ENCODE peak calls at places on chromosomes 2 and 18, in four cellular contexts. G is GM12878, K is K562, N is HL-60. H is an unnamed sample.

GRCh38 chr18:68662779-68663178 is 52.1 kb downstream of the TMX3 start:
- DNase-seq in K (no peak), G (no peak), N (no peak), H (no peak)

GRCh38 chr2:62197017-62197586 is 1.2 kb downstream of the B3GNT2 start:
- DNase-seq in N (peak), G (no peak), K (peak), H (no peak)

GRCh38 chr2:38528008-38528442 is 74.7 kb downstream of the HNRNPLL start:
- DNase-seq in G (no peak), N (peak), K (peak), H (no peak)

GRCh38 chr2:107001964-107002696 is 116.2 kb upstream of the ST6GAL2 start:
- DNase-seq in K (no peak), G (no peak), N (no peak), H (no peak)

GRCh38 chr2:217932661-217933325 is 70.0 kb downstream of the TNS1 start:
- DNase-seq in K (no peak), G (no peak), N (no peak), H (no peak)

GRCh38 chr18:26941608-26942007 is 76.1 kb upstream of the AQP4 start:
- DNase-seq in N (no peak), K (no peak), G (no peak), H (no peak)

GRCh38 chr2:222330910-222331309 is 32.1 kb upstream of the PAX3 start:
- DNase-seq in N (no peak), G (no peak), K (no peak), H (no peak)

GRCh38 chr2:215484570-215484969 is 48.7 kb upstream of the FN1 start:
- DNase-seq in G (no peak), K (no peak), N (no peak), H (no peak)

GRCh38 chr2:111678651-111679050 is 205.3 kb downstream of the ANAPC1 start:
- DNase-seq in G (no peak), K (no peak), N (no peak), H (no peak)

GRCh38 chr18:11989174-11989573 is 7.9 kb downstream of the IMPA2 start:
- DNase-seq in G (no peak), N (no peak), K (no peak), H (no peak)

GRCh38 chr2:177165103-177165583 is 47.5 kb upstream of the HNRNPA3 start:
- DNase-seq in K (peak), N (peak), G (peak), H (no peak)

GRCh38 chr18:40985441-40985840 is 969.6 kb upstream of the PIK3C3 start:
- DNase-seq in K (no peak), G (no peak), N (no peak), H (no peak)

GRCh38 chr2:222703091-222703490 is 31.6 kb downstream of the MOGAT1 start:
- DNase-seq in K (no peak), N (no peak), G (no peak), H (no peak)

GRCh38 chr2:30267576-30267975 is 36.2 kb downstream of the LBH start:
- DNase-seq in N (no peak), G (no peak), K (no peak), H (no peak)

GRCh38 chr2:136023416-136023815 is 38.0 kb upstream of the DARS1 start:
- DNase-seq in G (no peak), K (no peak), N (peak), H (no peak)

DNA sequence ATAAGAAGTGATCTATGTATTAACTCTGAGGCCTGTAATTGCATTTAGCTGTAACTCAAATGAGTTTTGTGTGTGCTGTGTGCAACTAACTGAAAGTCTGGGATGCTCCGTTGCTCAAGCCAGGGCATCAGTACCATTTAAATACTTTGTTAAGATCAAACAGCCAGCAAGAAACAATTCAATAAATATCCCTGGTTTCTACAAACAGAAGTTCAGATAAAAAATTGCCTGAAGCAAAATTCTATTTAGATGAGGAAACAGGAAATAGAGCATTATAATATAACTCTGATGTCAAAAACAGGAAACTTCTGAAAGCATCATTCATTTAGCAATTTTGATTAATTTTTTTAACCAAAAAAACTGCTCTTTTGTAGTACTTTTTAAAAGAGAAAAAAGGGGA is 18.9 kb upstream of the SLC38A11 start:
- DNase-seq in N (no peak), K (no peak), G (no peak), H (no peak)
- TF ChIP-seq SPI1 in N (no peak), K (no peak), G (no peak), H (no peak)

GRCh38 chr18:10285283-10285640 is 169.2 kb upstream of the APCDD1 start:
- DNase-seq in G (peak), K (no peak), N (peak), H (no peak)
- TF ChIP-seq SPI1 in G (peak), K (no peak), N (peak), H (peak)

DNA sequence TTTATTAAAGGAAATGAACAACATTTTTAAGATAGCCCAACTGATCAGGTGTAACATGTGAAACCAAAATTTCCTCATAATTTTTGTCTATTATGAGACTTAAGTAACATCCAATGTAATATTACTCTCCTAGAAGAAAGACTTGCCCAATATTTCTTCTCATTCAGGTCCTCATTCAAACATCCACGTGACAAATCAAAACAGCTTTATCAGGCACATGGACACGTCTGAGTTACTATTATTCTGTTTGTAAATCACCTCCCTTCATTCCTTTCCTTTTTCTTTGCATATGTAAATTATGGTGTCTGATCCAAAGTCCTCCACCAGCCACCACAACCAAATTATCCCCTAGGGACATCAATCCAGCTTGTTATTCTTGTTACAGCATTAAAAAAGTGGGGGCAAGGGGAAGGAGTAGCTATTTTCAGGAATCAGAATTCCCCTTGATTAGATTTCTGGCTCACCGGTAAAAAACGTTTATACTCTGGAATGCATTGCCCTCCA is 7.1 kb downstream of the TMEM163 start:
- DNase-seq in N (no peak), G (no peak), K (no peak), H (no peak)
- TF ChIP-seq SPI1 in N (no peak), G (no peak), K (no peak), H (no peak)

DNA sequence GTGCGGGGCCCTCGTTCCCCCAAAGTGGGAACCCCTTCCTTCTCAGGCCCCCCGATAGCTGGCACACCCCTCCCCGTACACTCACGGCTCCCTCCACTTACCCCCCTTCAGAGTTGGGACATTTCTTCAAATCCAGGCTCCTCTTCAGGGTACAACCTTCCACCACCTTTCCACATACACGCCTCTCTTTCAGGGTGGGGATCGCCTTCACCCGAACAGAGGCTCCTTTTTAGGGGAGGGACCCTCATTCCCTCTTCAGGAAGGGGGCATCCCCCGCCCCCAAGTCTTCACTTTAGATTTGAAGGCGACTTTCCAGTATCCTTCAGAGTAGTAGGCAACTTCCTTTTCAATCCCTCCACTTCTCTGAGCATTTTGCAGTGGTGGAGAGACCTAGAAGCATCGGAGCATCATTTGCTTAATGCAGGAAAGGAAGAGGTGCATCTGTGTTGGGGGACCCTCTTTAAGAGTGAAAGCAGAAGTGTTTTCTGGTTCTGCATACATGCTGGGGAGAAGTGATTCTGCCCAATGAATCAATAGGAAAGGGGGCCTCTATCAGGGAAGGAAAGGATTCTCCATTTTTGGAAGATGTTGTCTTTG is 814 bp downstream of the EML4 start:
- DNase-seq in G (no peak), K (peak), N (peak), H (peak)
- TF ChIP-seq SPI1 in G (peak), K (peak), N (peak), H (peak)

GRCh38 chr2:168671932-168672331 is 130.5 kb upstream of the NOSTRIN start:
- DNase-seq in N (no peak), G (no peak), K (no peak), H (no peak)
- TF ChIP-seq SPI1 in N (no peak), G (no peak), K (no peak), H (no peak)

DNA sequence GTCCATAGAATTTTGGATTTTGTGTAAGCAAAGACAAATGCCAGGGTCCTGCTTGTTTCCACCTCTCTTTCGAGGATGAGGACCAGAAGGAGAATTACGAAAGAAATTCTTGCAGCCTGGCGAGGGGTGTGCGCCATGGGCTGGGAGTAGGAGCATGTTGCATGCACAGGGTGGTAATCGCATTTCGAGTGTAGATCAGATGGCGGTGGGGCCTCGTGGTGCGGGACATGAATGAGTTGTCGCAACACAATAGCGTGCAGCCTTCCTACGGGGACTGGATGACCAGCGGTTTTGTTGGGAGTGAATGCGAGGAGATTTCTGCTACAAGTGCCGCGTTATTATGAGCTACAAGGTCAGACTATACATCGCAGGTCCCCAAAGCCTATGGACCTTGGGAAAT is 4.2 kb upstream of the EN1 start:
- DNase-seq in K (no peak), G (no peak), N (no peak), H (no peak)
- TF ChIP-seq SPI1 in K (no peak), G (no peak), N (no peak), H (no peak)

DNA sequence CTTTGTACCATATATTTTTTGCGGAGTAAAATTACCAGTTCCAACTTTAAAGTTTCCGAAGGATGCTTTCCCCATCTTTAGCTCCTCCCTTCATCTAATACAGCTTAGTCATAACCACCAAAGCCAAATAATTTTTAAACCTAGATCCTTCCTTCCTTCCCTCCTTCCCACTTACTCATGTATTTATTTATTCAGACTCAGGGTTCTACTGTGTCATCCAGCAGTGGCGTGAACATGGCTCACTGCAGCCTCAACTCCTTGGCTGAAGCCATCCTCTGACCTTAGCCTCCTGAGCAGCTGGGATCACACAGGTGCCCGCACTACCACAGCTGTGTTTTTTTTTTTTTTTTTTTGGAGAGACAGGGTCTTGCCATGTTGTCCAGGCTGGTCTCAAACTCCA is 4.4 kb downstream of the LPIN2 start:
- DNase-seq in K (no peak), N (no peak), G (no peak), H (no peak)
- TF ChIP-seq SPI1 in K (no peak), N (no peak), G (no peak), H (no peak)

DNA sequence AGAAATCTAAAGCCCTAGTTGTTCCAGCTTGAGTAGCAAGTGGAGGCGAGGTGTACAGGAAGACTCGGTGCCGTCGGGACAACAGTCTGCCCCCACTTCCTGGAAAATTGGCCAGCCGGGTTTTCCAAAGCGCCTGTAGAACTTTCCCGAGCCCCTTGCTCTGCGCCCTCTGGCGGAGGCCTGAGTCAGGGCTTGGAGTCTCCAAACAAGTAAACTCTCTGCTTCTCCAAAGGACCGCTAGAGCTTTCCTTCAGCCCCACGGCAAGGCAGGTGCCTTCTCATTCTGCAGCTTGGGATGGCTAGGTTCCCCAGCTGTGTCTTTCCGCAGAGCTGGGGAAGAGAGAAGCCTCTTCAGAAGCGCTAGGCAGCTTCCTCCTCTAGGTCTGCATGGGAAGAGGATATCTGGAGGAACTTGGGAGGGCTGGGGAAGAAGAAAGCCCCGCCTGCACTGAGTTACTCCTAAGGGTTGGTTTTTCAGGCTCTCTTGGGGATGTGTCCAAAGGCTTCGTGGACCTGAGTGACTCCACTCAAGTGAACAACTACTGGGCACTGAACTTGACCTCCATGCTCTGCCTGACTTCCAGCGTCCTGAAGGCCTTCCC is 729 bp downstream of the SPR start:
- DNase-seq in K (peak), N (peak), G (no peak), H (peak)
- TF ChIP-seq SPI1 in K (no peak), N (no peak), G (no peak), H (no peak)

GRCh38 chr2:228688007-228688645 is 506.6 kb upstream of the SPHKAP start:
- DNase-seq in N (no peak), K (no peak), G (no peak), H (no peak)
- TF ChIP-seq SPI1 in N (no peak), K (no peak), G (no peak), H (no peak)

GRCh38 chr2:98158305-98158704 is 71.3 kb downstream of the VWA3B start:
- DNase-seq in K (no peak), G (no peak), N (no peak), H (no peak)

GRCh38 chr2:98160574-98160973 is 73.6 kb downstream of the VWA3B start:
- DNase-seq in N (no peak), G (no peak), K (no peak), H (no peak)

GRCh38 chr2:98164256-98164655 is 77.3 kb downstream of the VWA3B start:
- DNase-seq in K (no peak), G (no peak), N (no peak), H (no peak)

GRCh38 chr2:98157557-98157956 is 70.6 kb downstream of the VWA3B start:
- DNase-seq in G (no peak), N (no peak), K (peak), H (no peak)

GRCh38 chr2:98161202-98161601 is 74.2 kb downstream of the VWA3B start:
- DNase-seq in G (no peak), K (no peak), N (no peak), H (no peak)
- TF ChIP-seq SPI1 in G (no peak), K (no peak), N (no peak), H (no peak)

H was measured in GM12891.